ENCODE peak calls at places on chromosome 1, in five cellular contexts. A, P, B, H and V are unnamed samples. For H3K27me3, the result is how much of the 10 kb centered on the place peaks cover.

GRCh38 chr1:88892146-88892877 is 945 bp upstream of the GTF2B start:
- DNase-seq in A (no peak), P (no peak), B (no peak), H (no peak), V (no peak)

GRCh38 chr1:202012544-202013478 is 2.4 kb downstream of the ELF3 start:
- DNase-seq in A (no peak), B (no peak), H (no peak), P (no peak), V (peak)

GRCh38 chr1:203379831-203380230 is 28.9 kb upstream of the FMOD start:
- DNase-seq in B (peak), A (no peak), H (no peak), P (peak), V (no peak)

GRCh38 chr1:203704120-203704519 is 60.9 kb upstream of the LAX1 start:
- DNase-seq in A (no peak), H (no peak), B (no peak), P (no peak), V (no peak)

GRCh38 chr1:24875976-24876609 is 54.0 kb downstream of the RUNX3 start:
- DNase-seq in A (no peak), P (no peak), B (no peak), H (no peak), V (no peak)

GRCh38 chr1:5830771-5831599 is 161.2 kb downstream of the NPHP4 start:
- DNase-seq in B (peak), H (peak), P (no peak), A (peak), V (no peak)

GRCh38 chr1:242462867-242463266 is 61.6 kb downstream of the PLD5 start:
- DNase-seq in P (no peak), B (no peak), A (no peak), H (no peak), V (no peak)

GRCh38 chr1:230609208-230609607 is 33.1 kb upstream of the COG2 start:
- DNase-seq in P (no peak), A (no peak), H (no peak), B (no peak), V (no peak)

GRCh38 chr1:165737196-165737595 is 31.5 kb downstream of the TMCO1 start:
- DNase-seq in H (no peak), B (no peak), P (no peak), A (no peak), V (no peak)

GRCh38 chr1:76854255-76854654 is 13.0 kb upstream of the ST6GALNAC5 start:
- DNase-seq in B (no peak), A (no peak), P (no peak), H (no peak), V (no peak)

GRCh38 chr1:182845894-182846293 is 6.7 kb downstream of the DHX9 start:
- DNase-seq in P (no peak), A (no peak), H (no peak), B (peak), V (no peak)

GRCh38 chr1:4494558-4494957 is 159.9 kb upstream of the AJAP1 start:
- DNase-seq in A (no peak), H (no peak), P (no peak), B (peak), V (no peak)

GRCh38 chr1:8176279-8176678 is 141.6 kb upstream of the SLC45A1 start:
- DNase-seq in B (no peak), A (no peak), P (no peak), H (no peak), V (no peak)

GRCh38 chr1:66505671-66506392 is 28.1 kb upstream of the SGIP1 start:
- DNase-seq in H (no peak), A (no peak), P (no peak), B (no peak), V (no peak)

GRCh38 chr1:925532-926421 is 2.1 kb downstream of the SAMD11 start:
- DNase-seq in B (peak), A (no peak), H (no peak), P (no peak), V (no peak)

GRCh38 chr1:215568287-215568692 is 1.2 kb downstream of the KCTD3 start:
- DNase-seq in P (peak), H (peak), A (no peak), B (no peak), V (no peak)

GRCh38 chr1:98839840-98840239 is 164.8 kb downstream of the PLPPR5 start:
- DNase-seq in B (no peak), H (no peak), A (no peak), P (no peak), V (no peak)

GRCh38 chr1:12745992-12746323 is at the start of gene CFAP107:
- DNase-seq in P (no peak), B (no peak), H (no peak), A (no peak), V (no peak)

GRCh38 chr1:167427843-167428242 is 90.5 kb downstream of the CD247 start:
- DNase-seq in P (no peak), B (no peak), A (no peak), H (no peak), V (no peak)

GRCh38 chr1:44076093-44076492 is 42.5 kb upstream of the KLF17 start:
- DNase-seq in B (no peak), P (no peak), A (no peak), H (no peak), V (no peak)

GRCh38 chr1:27621067-27621920 is 13.7 kb downstream of the FGR start:
- DNase-seq in A (no peak), H (no peak), B (no peak), P (no peak), V (peak)

GRCh38 chr1:54287821-54288220 is 87.9 kb downstream of the MRPL37 start:
- DNase-seq in H (no peak), A (no peak), P (no peak), B (no peak), V (no peak)

GRCh38 chr1:219171192-219171935 is 2.3 kb upstream of the LYPLAL1 start:
- DNase-seq in A (no peak), P (no peak), H (no peak), B (no peak), V (no peak)

GRCh38 chr1:235511470-235512240 is 7.4 kb upstream of the B3GALNT2 start:
- DNase-seq in P (no peak), A (no peak), H (no peak), B (peak), V (no peak)
- H3K27me3 ChIP-seq in P (under half), A (under half), H (under half), B (under half), V (under half)

DNA sequence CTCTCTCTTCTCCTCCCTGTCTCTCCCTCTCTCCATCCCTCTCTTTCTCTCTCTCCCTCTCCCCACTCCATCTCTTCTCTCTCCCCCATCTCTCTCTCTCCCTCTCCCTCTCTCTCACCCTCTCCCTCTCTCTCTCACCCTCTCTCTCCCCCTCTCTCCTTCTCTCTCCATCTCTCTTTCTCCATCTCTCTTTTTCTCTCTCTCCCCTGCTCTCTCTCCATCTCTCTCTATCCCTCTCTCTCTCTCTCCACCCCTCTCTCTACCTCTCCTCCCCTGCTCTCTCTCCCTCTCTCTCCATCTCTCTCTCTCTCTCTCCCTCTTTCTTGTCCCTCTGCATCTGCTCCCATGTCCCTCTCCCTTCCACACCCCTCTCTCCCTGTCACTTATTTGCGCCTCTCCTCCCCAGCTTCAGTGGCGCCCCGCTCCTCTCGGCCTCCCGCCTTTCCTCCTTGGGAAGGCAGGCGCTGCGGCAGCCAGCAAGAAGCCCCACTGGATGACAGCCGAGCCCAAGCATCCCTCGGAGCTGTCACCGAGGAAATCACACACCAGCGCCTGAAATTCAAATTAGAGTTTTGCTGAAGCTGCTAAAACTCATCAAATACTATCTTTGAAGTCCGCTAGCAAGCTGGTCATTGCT is 15.4 kb upstream of the EPHA8 start:
- DNase-seq in H (no peak), P (no peak), A (no peak), B (no peak), V (no peak)
- H3K27me3 ChIP-seq in H (under half), P (under half), A (under half), B (under half), V (under half)

GRCh38 chr1:213977486-213977842 is 10.3 kb upstream of the PROX1 start:
- DNase-seq in A (no peak), H (no peak), P (no peak), B (no peak), V (peak)

GRCh38 chr1:213982515-213982813 is 5.3 kb upstream of the PROX1 start:
- DNase-seq in H (no peak), P (no peak), B (no peak), A (no peak), V (no peak)

GRCh38 chr1:213977909-213978308 is 9.9 kb upstream of the PROX1 start:
- DNase-seq in A (no peak), P (no peak), B (no peak), H (no peak), V (no peak)

GRCh38 chr1:213980906-213981305 is 6.9 kb upstream of the PROX1 start:
- DNase-seq in P (no peak), A (no peak), B (no peak), H (no peak), V (no peak)

GRCh38 chr1:213979751-213980605 is 7.8 kb upstream of the PROX1 start:
- DNase-seq in A (no peak), H (no peak), B (peak), P (no peak), V (no peak)
- H3K27me3 ChIP-seq in A (half or more), H (under half), B (half or more), P (under half), V (under half)

GRCh38 chr1:31985430-31985829 is 28.2 kb upstream of the KHDRBS1 start:
- DNase-seq in P (no peak), H (no peak), A (no peak), B (no peak), V (no peak)
- H3K27me3 ChIP-seq in P (under half), H (under half), A (under half), B (under half), V (under half)